ENCODE peak calls at places on chromosomes 5 and 9, in five cellular contexts. E is GM13977, D is astrocyte, Z is RWPE1, U is left ventricle myocardium inferior. I is an unnamed sample.
A peak's percentile ranks its signal among the peaks of the same experiment; 100 is the strongest.

GRCh38 chr5:125668904-125669303 is 754.3 kb upstream of the GRAMD2B start:
- DNase-seq in E (no peak), D (peak; percentile 19), Z (peak; percentile 69), U (no peak), I (no peak)

GRCh38 chr5:146340260-146341081 is 1.8 kb downstream of the POU4F3 start:
- DNase-seq in E (peak; percentile 71), D (peak; percentile 55), Z (peak; percentile 72), U (peak; percentile 60), I (no peak)

GRCh38 chr9:89961616-89962341 is 357.0 kb downstream of the GADD45G start:
- DNase-seq in E (no peak), D (peak; percentile 66), Z (no peak), U (no peak), I (no peak)

GRCh38 chr5:59174248-59174844 is 591.5 kb downstream of the RAB3C start:
- DNase-seq in E (peak; percentile 26), D (peak; percentile 48), Z (peak; percentile 71), U (no peak), I (no peak)

GRCh38 chr9:32426278-32426939 is 42.0 kb downstream of the ACO1 start:
- DNase-seq in E (no peak), D (peak; percentile 93), Z (no peak), U (no peak), I (no peak)

GRCh38 chr5:149938272-149938671 is 6.3 kb downstream of the PDE6A start:
- DNase-seq in E (no peak), D (peak; percentile 68), Z (peak; percentile 79), U (peak; percentile 79), I (no peak)

GRCh38 chr9:21434202-21435014 is 5.8 kb upstream of the IFNA1 start:
- DNase-seq in E (peak; percentile 6), D (peak; percentile 49), Z (peak; percentile 38), U (no peak), I (no peak)

GRCh38 chr9:34997375-34997774 is 7.8 kb downstream of the DNAJB5 start:
- DNase-seq in E (no peak), D (no peak), Z (no peak), U (no peak), I (no peak)

GRCh38 chr5:136067422-136067821 is 38.6 kb downstream of the TGFBI start:
- DNase-seq in E (no peak), D (no peak), Z (no peak), U (no peak), I (no peak)

GRCh38 chr9:68705636-68706578 is 867 bp downstream of the PIP5K1B start:
- DNase-seq in E (peak; percentile 60), D (no peak), Z (no peak), U (peak; percentile 55), I (peak; percentile 69)

GRCh38 chr5:55338810-55339243 is 31.0 kb downstream of the MTREX start:
- DNase-seq in E (peak; percentile 14), D (no peak), Z (no peak), U (no peak), I (peak; percentile 36)

GRCh38 chr5:58980890-58981289 is 398.0 kb downstream of the RAB3C start:
- DNase-seq in E (no peak), D (no peak), Z (no peak), U (no peak), I (no peak)

GRCh38 chr9:35696520-35697215 is 6.9 kb upstream of the TPM2 start:
- DNase-seq in E (peak; percentile 83), D (no peak), Z (peak; percentile 77), U (peak; percentile 48), I (no peak)

GRCh38 chr5:2904956-2905355 is 153.5 kb upstream of the IRX2 start:
- DNase-seq in E (no peak), D (no peak), Z (no peak), U (no peak), I (no peak)

GRCh38 chr9:114688892-114689291 is 6.9 kb upstream of the TEX48 start:
- DNase-seq in E (no peak), D (no peak), Z (no peak), U (no peak), I (no peak)

GRCh38 chr9:36092509-36093215 is 43.9 kb upstream of the GLIPR2 start:
- DNase-seq in E (peak; percentile 53), D (no peak), Z (no peak), U (no peak), I (peak; percentile 59)

GRCh38 chr9:101047848-101048402 is 19.4 kb downstream of the PLPPR1 start:
- DNase-seq in E (no peak), D (no peak), Z (peak; percentile 15), U (no peak), I (no peak)

GRCh38 chr5:110611817-110612216 is 114.7 kb downstream of the TMEM232 start:
- DNase-seq in E (no peak), D (no peak), Z (no peak), U (no peak), I (no peak)

GRCh38 chr9:14313951-14314423 is at the start of gene NFIB:
- DNase-seq in E (peak; percentile 38), D (no peak), Z (no peak), U (peak; percentile 58), I (no peak)

GRCh38 chr5:18772475-18772874 is 1138.2 kb downstream of the TAF11L14 start:
- DNase-seq in E (no peak), D (peak; percentile 23), Z (peak; percentile 60), U (no peak), I (no peak)

GRCh38 chr9:100317706-100318105 is 35.0 kb downstream of the TEX10 start:
- DNase-seq in E (no peak), D (peak; percentile 56), Z (no peak), U (no peak), I (no peak)

GRCh38 chr5:43007246-43007910 is 32.7 kb downstream of the ANXA2R start:
- DNase-seq in E (peak; percentile 52), D (peak; percentile 83), Z (peak; percentile 88), U (peak; percentile 85), I (peak; percentile 88)

GRCh38 chr5:118891252-118891651 is 97.1 kb downstream of the DTWD2 start:
- DNase-seq in E (no peak), D (peak; percentile 48), Z (no peak), U (no peak), I (no peak)

GRCh38 chr5:68459093-68459492 is 243.5 kb downstream of the PIK3R1 start:
- DNase-seq in E (no peak), D (no peak), Z (no peak), U (no peak), I (no peak)

GRCh38 chr5:6517494-6517893 is 68.8 kb downstream of the UBE2QL1 start:
- DNase-seq in E (no peak), D (no peak), Z (no peak), U (no peak), I (no peak)
- TF ChIP-seq CTCF in E (no peak), D (no peak), Z (no peak), U (no peak), I (no peak)

DNA sequence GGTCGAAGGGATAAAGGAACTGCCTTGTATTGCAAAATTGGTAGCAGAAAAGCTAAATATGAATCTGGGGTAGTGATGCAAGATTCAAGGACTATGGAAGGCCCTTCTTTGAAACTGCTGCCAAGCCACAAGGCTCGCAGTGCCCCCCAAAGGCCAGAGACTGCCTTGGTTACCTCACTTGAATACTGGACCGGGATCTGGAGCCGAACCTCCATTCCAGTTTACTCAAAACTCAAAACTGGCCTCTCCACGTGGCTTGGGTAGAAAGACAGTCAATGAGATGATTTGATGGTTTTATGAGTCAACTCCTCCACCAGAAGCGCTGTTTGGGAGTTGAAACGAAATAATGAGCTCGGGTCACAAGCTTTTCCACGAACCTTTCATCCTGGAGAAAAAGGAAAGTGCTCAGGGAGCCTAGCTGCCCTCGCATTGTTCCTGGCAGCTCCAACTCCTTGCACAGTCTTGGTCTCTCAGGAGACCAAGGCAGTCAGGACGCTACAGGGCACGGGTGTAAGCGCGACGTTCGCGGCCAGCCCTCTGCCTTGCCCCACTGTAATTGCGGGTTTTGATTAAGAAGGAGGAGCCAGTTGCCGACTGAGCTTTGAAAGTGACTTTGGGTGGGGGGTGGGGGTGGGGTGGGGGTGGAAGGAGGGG is 2.8 kb downstream of the ST8SIA4 start:
- DNase-seq in E (no peak), D (peak; percentile 38), Z (no peak), U (peak; percentile 26), I (no peak)
- TF ChIP-seq CTCF in E (peak; percentile 53), D (peak; percentile 10), Z (no peak), U (peak; percentile 49), I (peak; percentile 62)

DNA sequence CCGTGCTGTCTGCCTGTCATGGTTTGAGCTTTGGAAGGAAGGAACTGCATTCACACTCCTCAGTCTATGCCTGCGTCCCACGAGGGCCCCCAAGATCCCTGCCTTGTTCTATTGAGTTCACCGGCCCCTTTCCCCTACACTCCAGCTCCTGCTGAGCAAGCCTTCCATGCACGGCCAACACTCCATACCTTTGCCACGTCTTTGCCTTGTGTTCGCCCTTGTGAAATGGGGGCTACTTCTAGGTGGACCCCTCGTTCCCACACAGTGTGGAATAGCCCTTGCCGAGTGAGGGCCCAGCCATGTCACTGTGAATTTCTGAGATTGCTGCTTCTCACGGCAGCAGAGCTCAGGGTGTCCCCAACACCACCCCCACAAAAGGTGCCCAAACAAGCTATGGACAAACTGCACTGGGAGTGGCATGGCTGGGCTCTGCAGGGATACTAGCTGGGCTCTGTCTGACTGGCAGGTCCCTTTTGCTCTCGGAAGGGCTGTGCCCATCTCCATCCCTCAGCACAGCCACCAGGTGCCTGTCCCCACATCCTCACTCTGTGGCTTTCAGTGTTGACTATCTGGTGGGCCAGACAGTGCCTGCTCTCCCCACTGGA is 67.9 kb upstream of the ADAMTS2 start:
- DNase-seq in E (no peak), D (no peak), Z (no peak), U (no peak), I (no peak)
- TF ChIP-seq CTCF in E (no peak), D (no peak), Z (no peak), U (no peak), I (no peak)

GRCh38 chr9:107707419-107707837 is 217.9 kb upstream of the KLF4 start:
- DNase-seq in E (no peak), D (peak; percentile 96), Z (peak; percentile 94), U (no peak), I (no peak)
- TF ChIP-seq CTCF in E (no peak), D (no peak), Z (no peak), U (no peak), I (no peak)

GRCh38 chr9:129143461-129143927 is 32.3 kb downstream of the PTPA start:
- DNase-seq in E (no peak), D (peak; percentile 87), Z (no peak), U (peak; percentile 82), I (no peak)

GRCh38 chr9:129142115-129142514 is 30.9 kb downstream of the PTPA start:
- DNase-seq in E (no peak), D (no peak), Z (no peak), U (no peak), I (no peak)

GRCh38 chr9:129143031-129143441 is 31.8 kb downstream of the PTPA start:
- DNase-seq in E (peak; percentile 86), D (peak; percentile 85), Z (peak; percentile 95), U (peak; percentile 91), I (peak; percentile 52)

GRCh38 chr9:129141066-129142041 is 30.1 kb downstream of the PTPA start:
- DNase-seq in E (peak; percentile 68), D (peak; percentile 96), Z (peak; percentile 34), U (peak; percentile 69), I (peak; percentile 70)

DNA sequence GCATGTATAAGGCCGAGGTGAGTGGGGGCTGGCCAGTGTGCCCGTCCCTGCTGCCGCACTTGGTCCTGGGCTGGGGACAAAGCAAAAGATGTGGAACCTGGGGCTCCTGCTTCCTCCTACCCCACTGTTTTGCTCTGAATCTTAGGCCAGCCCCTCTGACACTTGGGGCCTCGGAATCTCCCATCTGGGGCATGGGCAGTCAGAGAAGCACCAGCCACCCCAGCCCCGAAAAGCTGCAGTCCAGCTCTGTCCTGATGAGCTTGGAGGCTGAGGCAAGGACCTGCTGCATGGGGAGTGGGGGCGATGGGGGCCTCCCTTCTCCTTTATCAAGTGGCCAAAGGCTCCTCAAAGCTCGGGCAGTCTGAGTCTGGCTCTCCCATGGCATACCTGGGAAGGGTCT is 31.3 kb downstream of the PTPA start:
- DNase-seq in E (no peak), D (no peak), Z (no peak), U (no peak), I (no peak)
- TF ChIP-seq CTCF in E (no peak), D (no peak), Z (no peak), U (no peak), I (no peak)